ENCODE peak calls at places on chromosomes 7 and 10, in nine cellular contexts. A is stimulated activated naive CD8-positive, alpha-beta T cell treated with anti-CD3 and anti-CD28 coated beads, Interleukin-15, amount 100 ng/mL, for 72 hours; V is activated CD8-positive, alpha-beta T cell treated with anti-CD3 and anti-CD28 coated beads for 36 hours; S is stimulated activated CD4-positive, alpha-beta T cell treated with anti-CD3 and anti-CD28 coated beads, TNF-alpha, amount 100 ng/mL, for 1 hour; D is IMR-90; Z is T-helper 2 cell; N is activated T-cell treated with anti-CD3 and anti-CD28 coated beads, Interleukin-2, amount 50 U/mL, for 48 hours; O is PC-3; C is HCT116. W is an unnamed sample.

GRCh38 chr7:130189281-130189782 is 15.9 kb downstream of the TMEM209 start:
- DNase-seq in A (no peak), V (no peak), S (no peak), D (peak; percentile 69), Z (no peak), N (no peak), O (no peak), C (no peak), W (no peak)

GRCh38 chr7:29292886-29293658 is 98.5 kb downstream of the CHN2 start:
- DNase-seq in A (no peak), V (no peak), S (no peak), D (no peak), Z (no peak), N (no peak), O (no peak), C (no peak), W (no peak)

GRCh38 chr7:106313966-106314365 is 29.2 kb upstream of the NAMPT start:
- DNase-seq in A (no peak), V (no peak), S (no peak), D (no peak), Z (no peak), N (no peak), O (no peak), C (no peak), W (no peak)

GRCh38 chr7:90708841-90709317 is 112.8 kb downstream of the CDK14 start:
- DNase-seq in A (peak; percentile 9), V (peak; percentile 18), S (no peak), D (no peak), Z (no peak), N (no peak), O (peak; percentile 67), C (peak; percentile 38), W (no peak)

GRCh38 chr7:117446220-117446815 is 19.0 kb upstream of the ASZ1 start:
- DNase-seq in A (no peak), V (no peak), S (no peak), D (no peak), Z (no peak), N (no peak), O (no peak), C (no peak), W (no peak)

GRCh38 chr7:91091631-91092030 is 172.6 kb upstream of the FZD1 start:
- DNase-seq in A (no peak), V (no peak), S (no peak), D (no peak), Z (no peak), N (no peak), O (no peak), C (no peak), W (no peak)

GRCh38 chr10:100528885-100529472 is 692 bp downstream of the NDUFB8 start:
- DNase-seq in A (no peak), V (no peak), S (no peak), D (no peak), Z (no peak), N (no peak), O (no peak), C (no peak), W (no peak)

GRCh38 chr7:15839415-15840100 is 153.1 kb upstream of the MEOX2 start:
- DNase-seq in A (no peak), V (no peak), S (no peak), D (no peak), Z (no peak), N (no peak), O (no peak), C (no peak), W (no peak)

GRCh38 chr10:122639801-122640200 is 59.8 kb downstream of the C10orf120 start:
- DNase-seq in A (no peak), V (no peak), S (no peak), D (no peak), Z (no peak), N (no peak), O (no peak), C (no peak), W (no peak)

GRCh38 chr10:116053910-116054309 is 219.1 kb downstream of the GFRA1 start:
- DNase-seq in A (no peak), V (no peak), S (no peak), D (no peak), Z (no peak), N (no peak), O (no peak), C (no peak), W (no peak)

GRCh38 chr10:95260397-95260881 is 30.4 kb downstream of the PDLIM1 start:
- DNase-seq in A (no peak), V (no peak), S (no peak), D (peak; percentile 94), Z (no peak), N (no peak), O (peak; percentile 66), C (no peak), W (no peak)